ENCODE peak calls at places on chromosome 5, in four cellular contexts. One of them, this sample, is unnamed.
A peak's percentile ranks its signal among the peaks of the same experiment; 100 is the strongest.

GRCh38 chr5:16675747-16676255 is 59.0 kb upstream of the RETREG1 start:
- DNase-seq in neural progenitor cell: no peak
- DNase-seq in hepatocyte: no peak
- DNase-seq in OCI-LY7: no peak
- DNase-seq in this sample: no peak

GRCh38 chr5:103119067-103119764 is 722 bp downstream of the GIN1 start:
- DNase-seq in neural progenitor cell: no peak
- DNase-seq in hepatocyte: no peak
- DNase-seq in OCI-LY7: peak; percentile 62
- DNase-seq in this sample: no peak

GRCh38 chr5:40736103-40736875 is 19.5 kb downstream of the TTC33 start:
- DNase-seq in neural progenitor cell: peak; percentile 37
- DNase-seq in hepatocyte: peak; percentile 57
- DNase-seq in OCI-LY7: peak; percentile 56
- DNase-seq in this sample: peak; percentile 84

GRCh38 chr5:126067404-126067803 is 355.8 kb upstream of the GRAMD2B start:
- DNase-seq in neural progenitor cell: no peak
- DNase-seq in hepatocyte: no peak
- DNase-seq in OCI-LY7: no peak
- DNase-seq in this sample: no peak

GRCh38 chr5:1875843-1876671 is 6.7 kb downstream of the IRX4 start:
- DNase-seq in neural progenitor cell: peak; percentile 74
- DNase-seq in hepatocyte: no peak
- DNase-seq in OCI-LY7: no peak
- DNase-seq in this sample: no peak

GRCh38 chr5:39100851-39101396 is 26.7 kb upstream of the RICTOR start:
- DNase-seq in neural progenitor cell: no peak
- DNase-seq in hepatocyte: no peak
- DNase-seq in OCI-LY7: no peak
- DNase-seq in this sample: peak; percentile 65

GRCh38 chr5:10118150-10118549 is 131.5 kb downstream of the ATPSCKMT start:
- DNase-seq in neural progenitor cell: no peak
- DNase-seq in hepatocyte: no peak
- DNase-seq in OCI-LY7: no peak
- DNase-seq in this sample: no peak

GRCh38 chr5:169728418-169728817 is 91.3 kb downstream of the DOCK2 start:
- DNase-seq in neural progenitor cell: no peak
- DNase-seq in hepatocyte: peak; percentile 44
- DNase-seq in OCI-LY7: no peak
- DNase-seq in this sample: no peak

GRCh38 chr5:141605523-141606277 is 13.1 kb downstream of the DIAPH1 start:
- DNase-seq in neural progenitor cell: no peak
- DNase-seq in hepatocyte: no peak
- DNase-seq in OCI-LY7: peak; percentile 84
- DNase-seq in this sample: peak; percentile 88

GRCh38 chr5:107869459-107870115 is 198.8 kb upstream of the EFNA5 start:
- DNase-seq in neural progenitor cell: no peak
- DNase-seq in hepatocyte: peak; percentile 29
- DNase-seq in OCI-LY7: no peak
- DNase-seq in this sample: peak; percentile 82

GRCh38 chr5:74370168-74370567 is 270.4 kb downstream of the ENC1 start:
- DNase-seq in neural progenitor cell: no peak
- DNase-seq in hepatocyte: no peak
- DNase-seq in OCI-LY7: no peak
- DNase-seq in this sample: no peak

GRCh38 chr5:45696206-45696836 is at the start of gene HCN1:
- DNase-seq in neural progenitor cell: peak; percentile 94
- DNase-seq in hepatocyte: peak; percentile 95
- DNase-seq in OCI-LY7: no peak
- DNase-seq in this sample: peak; percentile 73

GRCh38 chr5:139422307-139422893 is 16.9 kb downstream of the DNAJC18 start:
- DNase-seq in neural progenitor cell: peak; percentile 69
- DNase-seq in hepatocyte: peak; percentile 73
- DNase-seq in OCI-LY7: peak; percentile 79
- DNase-seq in this sample: peak; percentile 79

GRCh38 chr5:107290780-107291398 is 379.8 kb downstream of the EFNA5 start:
- DNase-seq in neural progenitor cell: no peak
- DNase-seq in hepatocyte: peak; percentile 11
- DNase-seq in OCI-LY7: no peak
- DNase-seq in this sample: peak; percentile 71

GRCh38 chr5:54900906-54901725 is 84.3 kb downstream of the ESM1 start:
- DNase-seq in neural progenitor cell: no peak
- DNase-seq in hepatocyte: peak; percentile 69
- DNase-seq in OCI-LY7: no peak
- DNase-seq in this sample: no peak

GRCh38 chr5:11346336-11346735 is 557.9 kb downstream of the CTNND2 start:
- DNase-seq in neural progenitor cell: peak; percentile 67
- DNase-seq in hepatocyte: no peak
- DNase-seq in OCI-LY7: no peak
- DNase-seq in this sample: no peak

GRCh38 chr5:7745882-7746735 is 104.8 kb downstream of the CFAP90 start:
- DNase-seq in neural progenitor cell: peak; percentile 88
- DNase-seq in hepatocyte: peak; percentile 90
- DNase-seq in OCI-LY7: peak; percentile 28
- DNase-seq in this sample: peak; percentile 52

GRCh38 chr5:136011427-136012001 is 17.3 kb upstream of the TGFBI start:
- DNase-seq in neural progenitor cell: no peak
- DNase-seq in hepatocyte: peak; percentile 45
- DNase-seq in OCI-LY7: no peak
- DNase-seq in this sample: peak; percentile 89

DNA sequence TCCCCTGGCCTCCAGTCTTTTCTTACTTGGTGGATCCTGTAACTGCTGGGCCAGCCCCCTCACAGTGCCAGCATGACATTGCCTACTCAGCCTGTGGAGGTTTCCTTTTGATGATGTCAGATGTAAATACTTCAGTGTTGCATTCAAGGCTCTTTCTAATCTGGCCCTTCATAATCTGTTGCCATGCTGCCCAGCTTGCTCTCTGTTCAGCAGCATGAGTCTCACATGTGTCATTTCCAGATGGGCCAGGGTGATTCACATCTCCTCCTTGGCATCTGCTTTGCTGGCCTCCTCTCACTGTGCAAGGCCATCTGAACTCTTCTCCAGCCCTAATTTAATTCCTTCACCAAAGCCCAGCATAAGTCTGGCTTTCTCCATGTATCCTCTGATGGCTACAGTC is 57.2 kb downstream of the MAST4 start:
- DNase-seq in neural progenitor cell: no peak
- DNase-seq in hepatocyte: peak; percentile 6
- DNase-seq in OCI-LY7: no peak
- DNase-seq in this sample: peak; percentile 23
- H3K4me2 ChIP-seq in neural progenitor cell: no peak overlapping the region
- H3K4me2 ChIP-seq in hepatocyte: no peak overlapping the region
- H3K4me2 ChIP-seq in OCI-LY7: no peak overlapping the region
- H3K4me2 ChIP-seq in this sample: no peak overlapping the region

DNA sequence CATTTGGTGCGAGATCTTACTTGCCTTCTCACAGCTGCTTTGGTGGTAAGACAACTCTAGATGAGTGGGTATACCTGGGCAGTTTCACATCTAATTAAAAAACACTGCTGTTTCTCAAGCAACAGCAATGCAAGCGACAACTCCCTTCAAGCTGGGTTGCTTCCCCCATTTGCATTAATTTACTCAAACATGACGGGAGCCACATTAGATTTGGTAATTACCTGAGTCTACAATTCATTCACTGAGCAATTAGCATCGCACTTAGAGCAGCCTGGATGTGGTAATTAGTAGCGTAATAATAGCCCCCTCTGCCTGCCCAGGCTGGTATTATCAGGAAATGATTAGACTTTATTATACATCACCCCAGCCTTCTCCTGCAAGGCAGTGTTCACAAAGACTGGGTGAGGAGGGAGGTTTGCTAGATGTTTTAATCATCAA is 73.4 kb downstream of the FBXO38 start:
- DNase-seq in neural progenitor cell: peak; percentile 59
- DNase-seq in hepatocyte: no peak
- DNase-seq in OCI-LY7: peak; percentile 57
- DNase-seq in this sample: peak; percentile 34
- H3K4me2 ChIP-seq in neural progenitor cell: no peak overlapping the region
- H3K4me2 ChIP-seq in hepatocyte: no peak overlapping the region
- H3K4me2 ChIP-seq in OCI-LY7: no peak overlapping the region
- H3K4me2 ChIP-seq in this sample: no peak overlapping the region

GRCh38 chr5:15021286-15022046 is 149.9 kb upstream of the ANKH start:
- DNase-seq in neural progenitor cell: no peak
- DNase-seq in hepatocyte: peak; percentile 19
- DNase-seq in OCI-LY7: no peak
- DNase-seq in this sample: no peak
- H3K4me2 ChIP-seq in neural progenitor cell: no peak overlapping the region
- H3K4me2 ChIP-seq in hepatocyte: peak overlapping the region; percentile 28
- H3K4me2 ChIP-seq in OCI-LY7: no peak overlapping the region
- H3K4me2 ChIP-seq in this sample: no peak overlapping the region

GRCh38 chr5:56638061-56638621 is 177.2 kb upstream of the MAP3K1 start:
- DNase-seq in neural progenitor cell: no peak
- DNase-seq in hepatocyte: peak; percentile 51
- DNase-seq in OCI-LY7: no peak
- DNase-seq in this sample: peak; percentile 64

GRCh38 chr5:56639491-56639890 is 175.9 kb upstream of the MAP3K1 start:
- DNase-seq in neural progenitor cell: no peak
- DNase-seq in hepatocyte: peak; percentile 23
- DNase-seq in OCI-LY7: no peak
- DNase-seq in this sample: no peak

GRCh38 chr5:56638768-56639238 is 176.5 kb upstream of the MAP3K1 start:
- DNase-seq in neural progenitor cell: no peak
- DNase-seq in hepatocyte: peak; percentile 14
- DNase-seq in OCI-LY7: no peak
- DNase-seq in this sample: no peak

GRCh38 chr5:56641635-56642255 is 173.6 kb upstream of the MAP3K1 start:
- DNase-seq in neural progenitor cell: no peak
- DNase-seq in hepatocyte: no peak
- DNase-seq in OCI-LY7: no peak
- DNase-seq in this sample: peak; percentile 37

GRCh38 chr5:56640763-56641406 is 174.5 kb upstream of the MAP3K1 start:
- DNase-seq in neural progenitor cell: no peak
- DNase-seq in hepatocyte: no peak
- DNase-seq in OCI-LY7: peak; percentile 48
- DNase-seq in this sample: no peak
- H3K4me2 ChIP-seq in neural progenitor cell: no peak overlapping the region
- H3K4me2 ChIP-seq in hepatocyte: no peak overlapping the region
- H3K4me2 ChIP-seq in OCI-LY7: no peak overlapping the region
- H3K4me2 ChIP-seq in this sample: no peak overlapping the region

GRCh38 chr5:142627371-142628217 is 58.3 kb downstream of the FGF1 start:
- DNase-seq in neural progenitor cell: no peak
- DNase-seq in hepatocyte: no peak
- DNase-seq in OCI-LY7: no peak
- DNase-seq in this sample: no peak

GRCh38 chr5:142634375-142635018 is 51.4 kb downstream of the FGF1 start:
- DNase-seq in neural progenitor cell: no peak
- DNase-seq in hepatocyte: no peak
- DNase-seq in OCI-LY7: no peak
- DNase-seq in this sample: no peak

GRCh38 chr5:142636093-142636492 is 49.8 kb downstream of the FGF1 start:
- DNase-seq in neural progenitor cell: no peak
- DNase-seq in hepatocyte: no peak
- DNase-seq in OCI-LY7: no peak
- DNase-seq in this sample: no peak

GRCh38 chr5:142626056-142626455 is 59.8 kb downstream of the FGF1 start:
- DNase-seq in neural progenitor cell: no peak
- DNase-seq in hepatocyte: no peak
- DNase-seq in OCI-LY7: no peak
- DNase-seq in this sample: no peak

DNA sequence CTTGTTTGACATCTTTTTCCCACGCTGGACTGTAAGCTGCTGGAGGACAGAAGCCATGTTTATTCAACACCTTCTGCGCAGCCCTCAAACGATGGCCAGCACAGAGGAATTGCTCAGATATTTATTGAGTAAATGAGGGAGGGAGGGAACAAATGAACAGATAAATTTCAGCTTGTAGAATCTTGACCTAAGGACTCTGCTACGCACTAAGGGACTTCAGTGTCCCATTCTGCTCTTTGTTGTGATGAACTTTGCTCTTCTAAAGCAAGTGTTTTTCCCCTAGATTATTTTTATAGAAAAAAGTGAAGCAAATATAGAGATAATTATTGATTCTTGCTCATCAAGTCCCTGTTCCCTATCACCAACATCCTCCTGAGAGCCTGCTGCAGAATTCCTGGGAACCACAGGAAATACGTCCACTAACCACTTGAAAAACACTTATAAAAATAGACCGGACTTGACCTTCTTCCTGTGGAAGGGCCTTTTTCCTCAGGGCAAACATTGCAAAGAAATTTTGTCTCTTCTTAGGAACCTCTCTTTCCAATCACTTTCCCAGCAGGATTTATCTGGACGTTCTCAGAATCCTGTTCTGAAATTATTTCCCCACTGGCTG is 54.9 kb downstream of the FGF1 start:
- DNase-seq in neural progenitor cell: no peak
- DNase-seq in hepatocyte: no peak
- DNase-seq in OCI-LY7: no peak
- DNase-seq in this sample: peak; percentile 49
- H3K4me2 ChIP-seq in neural progenitor cell: no peak overlapping the region
- H3K4me2 ChIP-seq in hepatocyte: no peak overlapping the region
- H3K4me2 ChIP-seq in OCI-LY7: no peak overlapping the region
- H3K4me2 ChIP-seq in this sample: peak overlapping the region; percentile 38

DNA sequence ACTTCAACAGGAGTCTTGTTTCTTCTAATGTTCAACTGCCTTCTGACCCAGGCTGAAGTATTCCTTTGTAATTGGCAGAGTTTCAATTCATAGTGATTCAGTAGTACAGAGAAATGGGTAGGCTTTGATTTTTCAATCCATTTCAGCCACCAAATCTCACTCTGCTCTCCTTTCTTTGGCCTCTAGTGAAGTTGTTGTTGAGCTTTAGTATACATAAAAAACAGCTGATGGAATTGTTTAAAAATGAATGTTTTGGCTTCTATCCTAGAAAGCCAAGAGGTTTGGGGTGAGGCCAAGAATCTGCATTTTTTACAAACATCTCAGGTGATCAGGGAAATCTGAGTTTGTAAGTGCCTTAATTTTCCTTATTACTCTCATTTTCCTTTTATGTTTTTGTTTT is 182.9 kb upstream of the MAP1B start:
- DNase-seq in neural progenitor cell: no peak
- DNase-seq in hepatocyte: no peak
- DNase-seq in OCI-LY7: no peak
- DNase-seq in this sample: no peak
- H3K4me2 ChIP-seq in neural progenitor cell: no peak overlapping the region
- H3K4me2 ChIP-seq in hepatocyte: no peak overlapping the region
- H3K4me2 ChIP-seq in OCI-LY7: no peak overlapping the region
- H3K4me2 ChIP-seq in this sample: peak overlapping the region; percentile 31

DNA sequence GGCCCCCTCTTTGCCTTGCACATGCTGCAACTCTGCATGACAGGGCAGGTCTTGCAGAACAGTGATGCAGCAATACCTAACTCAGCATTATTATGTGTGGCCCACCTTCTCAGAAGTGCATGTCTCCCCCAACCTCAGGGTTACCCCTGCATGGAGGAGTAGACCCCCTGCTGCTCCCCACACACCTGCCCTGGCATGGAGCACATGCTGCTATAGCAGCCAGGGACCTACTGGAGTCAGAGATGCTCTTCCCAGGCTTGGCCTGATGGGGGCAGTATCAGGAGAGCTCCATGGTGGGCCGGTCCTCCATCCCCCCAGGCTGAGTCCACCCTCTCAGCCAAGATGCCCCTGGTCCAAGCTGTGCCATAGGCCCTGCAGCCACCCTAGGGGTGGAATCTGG is 13.2 kb upstream of the BOD1 start:
- DNase-seq in neural progenitor cell: peak; percentile 56
- DNase-seq in hepatocyte: no peak
- DNase-seq in OCI-LY7: peak; percentile 60
- DNase-seq in this sample: no peak
- H3K4me2 ChIP-seq in neural progenitor cell: no peak overlapping the region
- H3K4me2 ChIP-seq in hepatocyte: no peak overlapping the region
- H3K4me2 ChIP-seq in OCI-LY7: no peak overlapping the region
- H3K4me2 ChIP-seq in this sample: no peak overlapping the region

This sample was measured in endothelial cell of umbilical vein.